ENCODE peak calls at places on chromosomes 6 and 20, in six cellular contexts. R is HEK293T, E is astrocyte of the hippocampus, S is tibial nerve, V is HS-5, C is NCI-H460. O is an unnamed sample.

GRCh38 chr20:59032023-59032712 is at the start of gene ATP5F1E:
- DNase-seq in E (peak), C (peak), R (peak), V (peak), S (peak), O (peak)

GRCh38 chr6:147585256-147585655 is 76.8 kb downstream of the SAMD5 start:
- DNase-seq in V (no peak), S (no peak), R (no peak), E (no peak), C (no peak), O (no peak)

GRCh38 chr20:8020314-8021079 is 936 bp upstream of the TMX4 start:
- DNase-seq in E (no peak), R (no peak), V (no peak), S (no peak), C (no peak), O (no peak)

GRCh38 chr6:146892613-146893401 is 294.0 kb downstream of the ADGB start:
- DNase-seq in R (no peak), S (no peak), E (peak), C (no peak), V (peak), O (no peak)

GRCh38 chr6:2229039-2229438 is 16.4 kb downstream of the GMDS start:
- DNase-seq in E (no peak), V (no peak), R (no peak), S (no peak), C (no peak), O (no peak)

GRCh38 chr20:62294516-62294915 is 8.3 kb upstream of the ADRM1 start:
- DNase-seq in C (no peak), E (no peak), R (no peak), S (no peak), V (no peak), O (no peak)

GRCh38 chr20:54622338-54623280 is 147.2 kb downstream of the DOK5 start:
- DNase-seq in C (no peak), R (no peak), S (no peak), V (no peak), E (peak), O (no peak)

GRCh38 chr6:138821519-138821918 is 25.6 kb downstream of the ECT2L start:
- DNase-seq in C (no peak), R (no peak), S (no peak), E (no peak), V (no peak), O (no peak)

GRCh38 chr6:41475737-41476357 is 70.3 kb upstream of the FOXP4 start:
- DNase-seq in S (no peak), R (no peak), V (no peak), E (no peak), C (no peak), O (no peak)

GRCh38 chr6:72554761-72555221 is 67.1 kb upstream of the KCNQ5 start:
- DNase-seq in C (no peak), V (peak), S (no peak), E (peak), R (no peak), O (no peak)

GRCh38 chr6:3349388-3350251 is 90.9 kb downstream of the PSMG4 start:
- DNase-seq in S (no peak), E (no peak), R (no peak), C (no peak), V (no peak), O (no peak)

GRCh38 chr6:39561536-39562266 is 163.5 kb downstream of the KIF6 start:
- DNase-seq in V (no peak), R (no peak), C (no peak), E (peak), S (no peak), O (no peak)

GRCh38 chr6:100446115-100446921 is 18.4 kb downstream of the SIM1 start:
- DNase-seq in V (no peak), R (no peak), C (no peak), S (no peak), E (no peak), O (no peak)

GRCh38 chr20:23320317-23320716 is 30.3 kb upstream of the NXT1 start:
- DNase-seq in E (no peak), C (peak), R (peak), V (no peak), S (no peak), O (no peak)

GRCh38 chr6:87391334-87391733 is 16.4 kb upstream of the CFAP206 start:
- DNase-seq in S (no peak), R (peak), V (peak), E (peak), C (peak), O (no peak)

GRCh38 chr6:158040804-158041347 is 59.2 kb downstream of the SYNJ2 start:
- DNase-seq in E (no peak), V (no peak), R (no peak), C (no peak), S (no peak), O (no peak)

GRCh38 chr20:17613328-17614175 is 43.7 kb downstream of the DSTN start:
- DNase-seq in S (no peak), R (no peak), E (no peak), V (no peak), C (no peak), O (no peak)

GRCh38 chr6:37783025-37783825 is 36.3 kb upstream of the ZFAND3 start:
- DNase-seq in E (peak), S (no peak), C (no peak), R (no peak), V (no peak), O (no peak)

GRCh38 chr6:45691426-45691825 is 313.7 kb upstream of the SUPT3H start:
- DNase-seq in S (no peak), R (no peak), V (no peak), E (no peak), C (no peak), O (no peak)

GRCh38 chr6:55916188-55916587 is 40.8 kb upstream of the BMP5 start:
- DNase-seq in S (no peak), R (no peak), E (peak), C (no peak), V (peak), O (no peak)

GRCh38 chr6:28462401-28462800 is 19.1 kb upstream of the ZSCAN23 start:
- DNase-seq in V (no peak), R (no peak), S (no peak), E (no peak), C (no peak), O (no peak)

GRCh38 chr20:51129201-51129671 is 106.3 kb upstream of the KCNG1 start:
- DNase-seq in S (no peak), V (no peak), E (no peak), C (no peak), R (no peak), O (no peak)